ENCODE peak calls at places on chromosome 21, in seven cellular contexts. B is CD8-positive, alpha-beta T cell; V is epithelial cell of esophagus; W is RWPE1; S is A549; R is cardiac muscle cell; Q is pancreas. O is an unnamed sample.

GRCh38 chr21:44972301-44972814 is 32.5 kb downstream of the SLX9 start:
- DNase-seq in W (no peak), S (no peak), V (no peak), B (no peak), Q (no peak), R (no peak), O (no peak)

GRCh38 chr21:44875341-44875740 is 1.9 kb upstream of the PTTG1IP start:
- DNase-seq in Q (no peak), R (peak), V (peak), B (no peak), S (no peak), W (no peak), O (peak)

GRCh38 chr21:32795376-32795775 is 23.8 kb upstream of the PAXBP1 start:
- DNase-seq in W (no peak), R (no peak), Q (no peak), V (no peak), S (no peak), B (no peak), O (no peak)

GRCh38 chr21:45284456-45284741 is 3.3 kb downstream of the POFUT2 start:
- DNase-seq in S (no peak), V (no peak), B (no peak), Q (no peak), R (no peak), W (no peak), O (no peak)

GRCh38 chr21:35084869-35085268 is 35.8 kb upstream of the RUNX1 start:
- DNase-seq in W (peak), S (peak), B (no peak), Q (no peak), V (peak), R (peak), O (peak)

GRCh38 chr21:16070207-16070651 is 340.4 kb downstream of the USP25 start:
- DNase-seq in W (no peak), R (no peak), V (no peak), S (no peak), Q (no peak), B (no peak), O (no peak)

GRCh38 chr21:35801388-35801787 is 258.9 kb downstream of the SETD4 start:
- DNase-seq in R (no peak), V (no peak), W (no peak), S (no peak), Q (no peak), B (no peak), O (no peak)

GRCh38 chr21:35206141-35207125 is 157.3 kb upstream of the RUNX1 start:
- DNase-seq in S (no peak), W (peak), R (no peak), B (no peak), V (peak), Q (no peak), O (peak)

GRCh38 chr21:33976082-33976979 is 60.7 kb upstream of the ATP5PO start:
- DNase-seq in Q (no peak), W (peak), V (peak), S (peak), B (peak), R (peak), O (peak)

GRCh38 chr21:45029298-45029967 is 44.9 kb upstream of the ADARB1 start:
- DNase-seq in R (peak), B (no peak), V (no peak), W (no peak), S (no peak), Q (no peak), O (no peak)

GRCh38 chr21:15617968-15618367 is 111.8 kb upstream of the USP25 start:
- DNase-seq in W (peak), S (no peak), Q (no peak), V (peak), R (peak), B (no peak), O (peak)

GRCh38 chr21:30839304-30839703 is 9.7 kb upstream of the KRTAP7-1 start:
- DNase-seq in Q (peak), W (peak), R (peak), S (no peak), B (no peak), V (peak), O (peak)

GRCh38 chr21:14435423-14435822 is 52.5 kb upstream of the HSPA13 start:
- DNase-seq in S (no peak), W (no peak), Q (no peak), R (no peak), B (no peak), V (no peak), O (no peak)

GRCh38 chr21:35172231-35172630 is 123.1 kb upstream of the RUNX1 start:
- DNase-seq in S (no peak), B (no peak), W (no peak), Q (no peak), V (no peak), R (no peak), O (no peak)

GRCh38 chr21:36437745-36438128 is 42.2 kb downstream of the CLDN14 start:
- DNase-seq in R (peak), Q (peak), V (peak), S (no peak), W (no peak), B (no peak), O (no peak)

GRCh38 chr21:44761747-44762208 is 39.8 kb downstream of the UBE2G2 start:
- DNase-seq in Q (no peak), B (no peak), W (no peak), V (no peak), S (no peak), R (no peak), O (no peak)

GRCh38 chr21:39663066-39663465 is 50.3 kb downstream of the B3GALT5 start:
- DNase-seq in Q (no peak), S (no peak), V (no peak), W (no peak), R (no peak), B (no peak), O (no peak)

GRCh38 chr21:23401278-23401677 is 2206.0 kb downstream of the MRPL39 start:
- DNase-seq in R (peak), W (peak), B (no peak), V (no peak), S (no peak), Q (no peak), O (peak)

GRCh38 chr21:15063821-15064575 is 802 bp downstream of the NRIP1 start:
- DNase-seq in V (peak), S (peak), W (peak), Q (peak), R (peak), B (no peak), O (peak)

GRCh38 chr21:45168522-45168921 is 94.1 kb downstream of the ADARB1 start:
- DNase-seq in Q (no peak), R (no peak), B (no peak), V (no peak), W (no peak), S (no peak), O (no peak)

GRCh38 chr21:25818156-25818950 is 83.6 kb downstream of the GABPA start:
- DNase-seq in B (no peak), Q (no peak), S (no peak), R (no peak), W (no peak), V (no peak), O (no peak)

GRCh38 chr21:17742181-17742580 is 77.0 kb downstream of the C21orf91 start:
- DNase-seq in B (no peak), V (peak), R (no peak), S (no peak), W (peak), Q (no peak), O (no peak)

GRCh38 chr21:35811115-35811806 is 249.1 kb downstream of the SETD4 start:
- DNase-seq in S (no peak), W (no peak), R (no peak), Q (no peak), B (no peak), V (no peak), O (no peak)

GRCh38 chr21:39137248-39138186 is 45.7 kb downstream of the PSMG1 start:
- DNase-seq in W (peak), B (no peak), S (peak), V (peak), R (peak), Q (no peak), O (peak)

DNA sequence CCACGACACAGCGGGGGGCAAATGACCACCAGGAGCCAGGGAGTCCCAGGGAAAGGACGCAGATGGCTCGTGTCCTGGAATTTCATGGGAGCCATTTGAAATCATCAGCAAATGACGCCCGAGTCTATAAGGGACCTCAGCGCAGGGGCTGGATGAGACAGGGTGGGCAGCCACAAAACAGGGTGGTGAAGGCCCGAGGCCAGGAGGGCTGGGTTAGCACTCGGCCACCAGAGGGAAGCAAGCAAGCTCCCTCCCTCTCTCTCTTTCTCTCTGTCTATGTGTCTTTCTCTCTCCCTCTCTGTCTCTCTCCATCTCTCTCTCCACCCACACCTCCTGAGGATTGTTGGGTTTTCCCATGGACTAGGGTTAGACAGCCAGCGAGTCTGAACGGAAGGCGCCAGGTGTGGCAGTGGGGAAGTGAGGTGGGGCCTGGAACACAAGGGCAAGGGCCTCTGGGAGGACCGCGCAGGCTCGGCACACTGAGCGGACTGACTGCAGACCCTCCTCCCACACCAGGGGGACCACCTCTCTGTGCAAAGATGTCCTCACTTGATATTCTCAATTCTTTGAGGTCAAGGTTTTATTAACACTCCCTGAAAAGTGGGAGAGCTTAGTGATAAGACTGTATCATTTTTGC is 73.8 kb upstream of the TMPRSS2 start:
- DNase-seq in W (no peak), B (no peak), Q (no peak), R (no peak), V (no peak), S (no peak), O (no peak)
- TF ChIP-seq CTCF in W (no peak), B (no peak), Q (no peak), R (no peak), V (no peak), S (no peak), O (no peak)

DNA sequence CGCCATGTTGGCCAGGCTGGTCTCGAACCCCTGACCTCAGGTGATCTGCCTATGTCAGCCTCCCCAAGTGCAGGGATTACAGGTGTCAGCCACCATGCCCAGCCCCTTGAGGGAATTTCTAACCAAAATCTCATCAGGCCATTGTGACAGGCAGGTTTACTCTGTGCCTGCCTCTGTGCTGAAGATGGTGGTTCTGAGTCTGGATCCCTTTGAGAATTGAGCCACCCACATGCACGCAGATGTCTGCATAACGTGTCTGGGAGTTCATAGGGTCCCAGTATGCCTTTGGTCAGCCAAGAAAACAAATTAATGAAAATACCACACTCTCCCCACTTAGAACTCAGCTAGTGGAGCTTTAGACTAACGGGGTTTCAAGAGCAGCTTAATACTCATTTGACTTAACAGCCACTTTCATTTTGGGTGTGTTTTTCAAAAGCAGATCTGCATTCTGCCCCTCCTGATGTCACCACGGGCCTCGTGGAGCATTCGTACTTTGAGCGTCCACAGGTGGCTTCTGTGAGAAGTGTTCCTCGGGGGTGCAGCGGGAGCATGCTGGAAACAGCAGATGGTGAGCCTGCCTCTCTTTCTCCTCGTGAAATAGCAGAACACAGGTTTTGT is 45.3 kb downstream of the DIP2A start:
- DNase-seq in B (no peak), S (no peak), V (no peak), Q (no peak), R (no peak), W (no peak), O (no peak)
- TF ChIP-seq CTCF in B (no peak), S (no peak), V (no peak), Q (no peak), R (no peak), W (no peak), O (no peak)

GRCh38 chr21:29499734-29500343 is 201.1 kb downstream of the BACH1 start:
- DNase-seq in Q (no peak), W (peak), S (peak), R (peak), V (peak), B (no peak), O (peak)
- TF ChIP-seq CTCF in Q (no peak), W (peak), S (peak), R (peak), V (peak), B (no peak), O (peak)

DNA sequence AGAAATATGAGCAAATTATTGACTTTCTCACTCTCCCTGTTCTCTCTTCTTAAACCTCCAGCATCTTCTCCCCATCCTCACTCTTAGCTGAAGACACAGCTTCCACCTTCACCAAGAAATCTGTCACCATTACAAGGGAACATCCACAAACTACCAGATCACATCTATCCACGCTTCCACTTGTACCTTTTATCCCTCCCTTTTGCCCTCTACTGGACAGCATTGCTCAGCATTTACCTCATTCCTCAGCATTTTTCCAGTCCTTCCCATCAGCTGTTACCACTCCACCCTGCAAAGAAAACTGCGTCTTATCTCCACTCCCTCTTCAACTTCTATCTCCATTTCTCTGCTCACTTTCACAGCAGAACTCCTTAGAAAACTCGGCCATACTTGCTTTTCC is 42.6 kb downstream of the KCNJ6 start:
- DNase-seq in R (peak), B (no peak), V (no peak), W (no peak), S (no peak), Q (no peak), O (peak)
- TF ChIP-seq CTCF in R (peak), B (no peak), V (no peak), W (no peak), S (no peak), Q (no peak), O (no peak)

GRCh38 chr21:42833439-42833815 is 45.9 kb downstream of the WDR4 start:
- DNase-seq in V (peak), R (no peak), Q (no peak), S (peak), W (no peak), B (peak), O (no peak)
- TF ChIP-seq CTCF in V (peak), R (no peak), Q (no peak), S (peak), W (no peak), B (peak), O (no peak)

O was measured in MCF 10A.